ENCODE peak calls at places on chromosomes 4 and X, in nine cellular contexts. One of them, this sample, is unnamed.

GRCh38 chrX:22634081-22634480 is 361.4 kb downstream of the CBLL2 start:
- DNase-seq in AG04449: peak
- DNase-seq in PC-9: no peak
- DNase-seq in upper lobe of right lung: no peak
- DNase-seq in transverse colon: no peak
- DNase-seq in thoracic aorta: no peak
- DNase-seq in dorsolateral prefrontal cortex: no peak
- DNase-seq in choroid plexus epithelial cell: peak
- DNase-seq in GM12864: no peak
- DNase-seq in this sample: no peak

GRCh38 chrX:49202022-49202421 is 2.0 kb upstream of the SYP start:
- DNase-seq in AG04449: no peak
- DNase-seq in PC-9: no peak
- DNase-seq in upper lobe of right lung: no peak
- DNase-seq in transverse colon: no peak
- DNase-seq in thoracic aorta: no peak
- DNase-seq in dorsolateral prefrontal cortex: no peak
- DNase-seq in choroid plexus epithelial cell: no peak
- DNase-seq in GM12864: no peak
- DNase-seq in this sample: no peak

GRCh38 chr4:2070421-2071251 is 11.5 kb downstream of the NAT8L start:
- DNase-seq in AG04449: no peak
- DNase-seq in PC-9: no peak
- DNase-seq in upper lobe of right lung: peak
- DNase-seq in transverse colon: no peak
- DNase-seq in thoracic aorta: no peak
- DNase-seq in dorsolateral prefrontal cortex: peak
- DNase-seq in choroid plexus epithelial cell: no peak
- DNase-seq in GM12864: no peak
- DNase-seq in this sample: peak

GRCh38 chrX:72094894-72095293 is 36.8 kb downstream of the RTL5 start:
- DNase-seq in AG04449: no peak
- DNase-seq in PC-9: no peak
- DNase-seq in upper lobe of right lung: no peak
- DNase-seq in transverse colon: peak
- DNase-seq in thoracic aorta: no peak
- DNase-seq in dorsolateral prefrontal cortex: no peak
- DNase-seq in choroid plexus epithelial cell: peak
- DNase-seq in GM12864: peak
- DNase-seq in this sample: peak

GRCh38 chrX:131977619-131978018 is 45.5 kb upstream of the STK26 start:
- DNase-seq in AG04449: no peak
- DNase-seq in PC-9: peak
- DNase-seq in upper lobe of right lung: no peak
- DNase-seq in transverse colon: no peak
- DNase-seq in thoracic aorta: no peak
- DNase-seq in dorsolateral prefrontal cortex: no peak
- DNase-seq in choroid plexus epithelial cell: no peak
- DNase-seq in GM12864: no peak
- DNase-seq in this sample: no peak

GRCh38 chrX:10010686-10011085 is 43.5 kb downstream of the CLDN34 start:
- DNase-seq in AG04449: no peak
- DNase-seq in PC-9: no peak
- DNase-seq in upper lobe of right lung: no peak
- DNase-seq in transverse colon: no peak
- DNase-seq in thoracic aorta: no peak
- DNase-seq in dorsolateral prefrontal cortex: no peak
- DNase-seq in choroid plexus epithelial cell: peak
- DNase-seq in GM12864: no peak
- DNase-seq in this sample: no peak

GRCh38 chrX:131262738-131263679 is 26.1 kb downstream of the IGSF1 start:
- DNase-seq in AG04449: no peak
- DNase-seq in PC-9: peak
- DNase-seq in upper lobe of right lung: no peak
- DNase-seq in transverse colon: peak
- DNase-seq in thoracic aorta: no peak
- DNase-seq in dorsolateral prefrontal cortex: no peak
- DNase-seq in choroid plexus epithelial cell: no peak
- DNase-seq in GM12864: no peak
- DNase-seq in this sample: no peak

GRCh38 chr4:153232768-153233167 is 28.5 kb downstream of the TRIM2 start:
- DNase-seq in AG04449: no peak
- DNase-seq in PC-9: peak
- DNase-seq in upper lobe of right lung: no peak
- DNase-seq in transverse colon: peak
- DNase-seq in thoracic aorta: no peak
- DNase-seq in dorsolateral prefrontal cortex: no peak
- DNase-seq in choroid plexus epithelial cell: no peak
- DNase-seq in GM12864: no peak
- DNase-seq in this sample: peak

GRCh38 chrX:151697537-151697936 is 2.3 kb downstream of the PRRG3 start:
- DNase-seq in AG04449: peak
- DNase-seq in PC-9: no peak
- DNase-seq in upper lobe of right lung: no peak
- DNase-seq in transverse colon: no peak
- DNase-seq in thoracic aorta: no peak
- DNase-seq in dorsolateral prefrontal cortex: no peak
- DNase-seq in choroid plexus epithelial cell: peak
- DNase-seq in GM12864: no peak
- DNase-seq in this sample: no peak

GRCh38 chr4:174650711-174651355 is 128.5 kb upstream of the HPGD start:
- DNase-seq in AG04449: no peak
- DNase-seq in PC-9: no peak
- DNase-seq in upper lobe of right lung: no peak
- DNase-seq in transverse colon: no peak
- DNase-seq in thoracic aorta: no peak
- DNase-seq in dorsolateral prefrontal cortex: no peak
- DNase-seq in choroid plexus epithelial cell: no peak
- DNase-seq in GM12864: no peak
- DNase-seq in this sample: no peak

GRCh38 chr4:72568959-72569718 is at the start of gene ADAMTS3:
- DNase-seq in AG04449: no peak
- DNase-seq in PC-9: peak
- DNase-seq in upper lobe of right lung: peak
- DNase-seq in transverse colon: peak
- DNase-seq in thoracic aorta: no peak
- DNase-seq in dorsolateral prefrontal cortex: peak
- DNase-seq in choroid plexus epithelial cell: peak
- DNase-seq in GM12864: no peak
- DNase-seq in this sample: peak

GRCh38 chrX:48957477-48957826 is at the start of gene OTUD5:
- DNase-seq in AG04449: no peak
- DNase-seq in PC-9: no peak
- DNase-seq in upper lobe of right lung: peak
- DNase-seq in transverse colon: no peak
- DNase-seq in thoracic aorta: no peak
- DNase-seq in dorsolateral prefrontal cortex: peak
- DNase-seq in choroid plexus epithelial cell: no peak
- DNase-seq in GM12864: no peak
- DNase-seq in this sample: peak

GRCh38 chr4:110611968-110612447 is 10.9 kb downstream of the PITX2 start:
- DNase-seq in AG04449: no peak
- DNase-seq in PC-9: no peak
- DNase-seq in upper lobe of right lung: no peak
- DNase-seq in transverse colon: no peak
- DNase-seq in thoracic aorta: no peak
- DNase-seq in dorsolateral prefrontal cortex: no peak
- DNase-seq in choroid plexus epithelial cell: no peak
- DNase-seq in GM12864: no peak
- DNase-seq in this sample: no peak

GRCh38 chr4:53535567-53535966 is 55.7 kb downstream of the LNX1 start:
- DNase-seq in AG04449: no peak
- DNase-seq in PC-9: no peak
- DNase-seq in upper lobe of right lung: no peak
- DNase-seq in transverse colon: no peak
- DNase-seq in thoracic aorta: no peak
- DNase-seq in dorsolateral prefrontal cortex: no peak
- DNase-seq in choroid plexus epithelial cell: no peak
- DNase-seq in GM12864: no peak
- DNase-seq in this sample: no peak

GRCh38 chr4:88705805-88706518 is 8.3 kb upstream of the NAP1L5 start:
- DNase-seq in AG04449: no peak
- DNase-seq in PC-9: no peak
- DNase-seq in upper lobe of right lung: no peak
- DNase-seq in transverse colon: no peak
- DNase-seq in thoracic aorta: no peak
- DNase-seq in dorsolateral prefrontal cortex: no peak
- DNase-seq in choroid plexus epithelial cell: peak
- DNase-seq in GM12864: no peak
- DNase-seq in this sample: no peak

GRCh38 chr4:1026115-1026514 is 14.7 kb downstream of the FGFRL1 start:
- DNase-seq in AG04449: no peak
- DNase-seq in PC-9: peak
- DNase-seq in upper lobe of right lung: no peak
- DNase-seq in transverse colon: peak
- DNase-seq in thoracic aorta: no peak
- DNase-seq in dorsolateral prefrontal cortex: no peak
- DNase-seq in choroid plexus epithelial cell: peak
- DNase-seq in GM12864: no peak
- DNase-seq in this sample: peak

GRCh38 chr4:87342872-87343271 is 20.2 kb upstream of the HSD17B13 start:
- DNase-seq in AG04449: no peak
- DNase-seq in PC-9: no peak
- DNase-seq in upper lobe of right lung: no peak
- DNase-seq in transverse colon: no peak
- DNase-seq in thoracic aorta: no peak
- DNase-seq in dorsolateral prefrontal cortex: no peak
- DNase-seq in choroid plexus epithelial cell: no peak
- DNase-seq in GM12864: no peak
- DNase-seq in this sample: no peak

GRCh38 chr4:184012937-184013336 is 107.8 kb downstream of the STOX2 start:
- DNase-seq in AG04449: no peak
- DNase-seq in PC-9: no peak
- DNase-seq in upper lobe of right lung: no peak
- DNase-seq in transverse colon: no peak
- DNase-seq in thoracic aorta: no peak
- DNase-seq in dorsolateral prefrontal cortex: no peak
- DNase-seq in choroid plexus epithelial cell: no peak
- DNase-seq in GM12864: no peak
- DNase-seq in this sample: no peak
- H3K4me3 ChIP-seq in AG04449: no peak
- H3K4me3 ChIP-seq in PC-9: no peak
- H3K4me3 ChIP-seq in upper lobe of right lung: no peak
- H3K4me3 ChIP-seq in transverse colon: no peak
- H3K4me3 ChIP-seq in thoracic aorta: no peak
- H3K4me3 ChIP-seq in dorsolateral prefrontal cortex: no peak
- H3K4me3 ChIP-seq in choroid plexus epithelial cell: no peak
- H3K4me3 ChIP-seq in GM12864: no peak
- H3K4me3 ChIP-seq in this sample: no peak

GRCh38 chr4:39978378-39978775 is 666 bp upstream of the PDS5A start:
- DNase-seq in AG04449: no peak
- DNase-seq in PC-9: no peak
- DNase-seq in upper lobe of right lung: no peak
- DNase-seq in transverse colon: no peak
- DNase-seq in thoracic aorta: no peak
- DNase-seq in dorsolateral prefrontal cortex: no peak
- DNase-seq in choroid plexus epithelial cell: no peak
- DNase-seq in GM12864: no peak
- DNase-seq in this sample: no peak

GRCh38 chr4:39976141-39976944 is 1.4 kb downstream of the PDS5A start:
- DNase-seq in AG04449: no peak
- DNase-seq in PC-9: peak
- DNase-seq in upper lobe of right lung: peak
- DNase-seq in transverse colon: peak
- DNase-seq in thoracic aorta: peak
- DNase-seq in dorsolateral prefrontal cortex: peak
- DNase-seq in choroid plexus epithelial cell: peak
- DNase-seq in GM12864: peak
- DNase-seq in this sample: peak

GRCh38 chr4:39976945-39977488 is 694 bp downstream of the PDS5A start:
- DNase-seq in AG04449: no peak
- DNase-seq in PC-9: no peak
- DNase-seq in upper lobe of right lung: peak
- DNase-seq in transverse colon: peak
- DNase-seq in thoracic aorta: no peak
- DNase-seq in dorsolateral prefrontal cortex: no peak
- DNase-seq in choroid plexus epithelial cell: peak
- DNase-seq in GM12864: no peak
- DNase-seq in this sample: no peak

GRCh38 chr4:39977489-39978377 is at the start of gene PDS5A:
- DNase-seq in AG04449: no peak
- DNase-seq in PC-9: peak
- DNase-seq in upper lobe of right lung: peak
- DNase-seq in transverse colon: peak
- DNase-seq in thoracic aorta: peak
- DNase-seq in dorsolateral prefrontal cortex: peak
- DNase-seq in choroid plexus epithelial cell: peak
- DNase-seq in GM12864: peak
- DNase-seq in this sample: peak

GRCh38 chr4:39975488-39976089 is 2.1 kb downstream of the PDS5A start:
- DNase-seq in AG04449: no peak
- DNase-seq in PC-9: no peak
- DNase-seq in upper lobe of right lung: no peak
- DNase-seq in transverse colon: no peak
- DNase-seq in thoracic aorta: no peak
- DNase-seq in dorsolateral prefrontal cortex: no peak
- DNase-seq in choroid plexus epithelial cell: peak
- DNase-seq in GM12864: no peak
- DNase-seq in this sample: no peak
- H3K4me3 ChIP-seq in AG04449: peak
- H3K4me3 ChIP-seq in PC-9: peak
- H3K4me3 ChIP-seq in upper lobe of right lung: peak
- H3K4me3 ChIP-seq in transverse colon: no peak
- H3K4me3 ChIP-seq in thoracic aorta: peak
- H3K4me3 ChIP-seq in dorsolateral prefrontal cortex: peak
- H3K4me3 ChIP-seq in choroid plexus epithelial cell: peak
- H3K4me3 ChIP-seq in GM12864: peak
- H3K4me3 ChIP-seq in this sample: no peak

GRCh38 chr4:169143335-169143734 is 127.4 kb downstream of the SH3RF1 start:
- DNase-seq in AG04449: no peak
- DNase-seq in PC-9: no peak
- DNase-seq in upper lobe of right lung: no peak
- DNase-seq in transverse colon: no peak
- DNase-seq in thoracic aorta: no peak
- DNase-seq in dorsolateral prefrontal cortex: peak
- DNase-seq in choroid plexus epithelial cell: no peak
- DNase-seq in GM12864: no peak
- DNase-seq in this sample: no peak
- H3K4me3 ChIP-seq in AG04449: no peak
- H3K4me3 ChIP-seq in PC-9: no peak
- H3K4me3 ChIP-seq in upper lobe of right lung: no peak
- H3K4me3 ChIP-seq in transverse colon: no peak
- H3K4me3 ChIP-seq in thoracic aorta: no peak
- H3K4me3 ChIP-seq in dorsolateral prefrontal cortex: no peak
- H3K4me3 ChIP-seq in choroid plexus epithelial cell: no peak
- H3K4me3 ChIP-seq in GM12864: no peak
- H3K4me3 ChIP-seq in this sample: no peak

DNA sequence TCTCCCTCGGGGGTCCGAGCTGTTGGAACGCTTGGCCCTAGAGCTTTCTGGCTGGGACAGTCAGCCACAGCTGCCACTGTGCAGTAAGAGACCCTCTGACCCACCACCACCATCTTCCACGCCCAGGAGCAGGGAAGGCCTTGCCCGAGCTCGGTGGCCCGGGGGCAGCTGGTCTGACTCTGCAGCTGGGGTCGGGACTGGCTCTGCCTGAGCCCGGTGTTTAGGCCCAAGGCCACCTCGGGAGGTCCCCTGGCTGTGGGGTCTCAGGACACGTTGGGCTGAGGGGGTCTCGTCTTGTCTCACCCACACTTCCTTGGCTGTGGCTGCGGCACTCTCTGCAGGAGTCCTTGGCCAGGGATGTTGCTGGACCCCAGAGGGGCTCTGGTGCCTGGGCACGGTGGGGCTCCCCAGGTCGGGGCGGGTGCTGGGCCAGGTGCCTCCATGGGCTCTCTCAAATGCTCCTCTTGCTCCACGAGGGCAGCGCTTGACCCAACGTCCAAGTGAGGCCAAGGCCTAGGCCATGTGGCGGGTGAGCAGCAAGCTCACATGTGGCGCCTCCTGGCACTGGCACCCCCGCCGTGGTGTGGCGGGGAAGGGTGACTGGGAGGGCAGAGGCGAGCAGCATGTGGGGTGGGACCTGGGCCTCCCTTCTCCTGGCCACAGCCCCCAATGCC is 22.9 kb downstream of the DOK7 start:
- DNase-seq in AG04449: no peak
- DNase-seq in PC-9: no peak
- DNase-seq in upper lobe of right lung: no peak
- DNase-seq in transverse colon: no peak
- DNase-seq in thoracic aorta: no peak
- DNase-seq in dorsolateral prefrontal cortex: no peak
- DNase-seq in choroid plexus epithelial cell: no peak
- DNase-seq in GM12864: no peak
- DNase-seq in this sample: no peak
- H3K4me3 ChIP-seq in AG04449: no peak
- H3K4me3 ChIP-seq in PC-9: peak
- H3K4me3 ChIP-seq in upper lobe of right lung: no peak
- H3K4me3 ChIP-seq in transverse colon: no peak
- H3K4me3 ChIP-seq in thoracic aorta: no peak
- H3K4me3 ChIP-seq in dorsolateral prefrontal cortex: no peak
- H3K4me3 ChIP-seq in choroid plexus epithelial cell: no peak
- H3K4me3 ChIP-seq in GM12864: no peak
- H3K4me3 ChIP-seq in this sample: no peak